ENCODE peak calls at places on chromosomes 16 and 17, in four cellular contexts. One of them, this sample, is unnamed.

GRCh38 chr16:10576390-10577304 is 3.8 kb downstream of the EMP2 start:
- DNase-seq in NCI-H82: no peak
- DNase-seq in HS-5: no peak
- DNase-seq in endothelial cell: no peak
- DNase-seq in this sample: no peak

GRCh38 chr16:86157616-86158247 is 258.8 kb downstream of the IRF8 start:
- DNase-seq in endothelial cell: no peak
- DNase-seq in HS-5: no peak
- DNase-seq in NCI-H82: peak
- DNase-seq in this sample: no peak

GRCh38 chr17:9473716-9474115 is 101.9 kb downstream of the STX8 start:
- DNase-seq in NCI-H82: no peak
- DNase-seq in HS-5: peak
- DNase-seq in endothelial cell: no peak
- DNase-seq in this sample: no peak

GRCh38 chr17:42221886-42222745 is 27.8 kb upstream of the GHDC start:
- DNase-seq in NCI-H82: peak
- DNase-seq in endothelial cell: peak
- DNase-seq in HS-5: no peak
- DNase-seq in this sample: peak

GRCh38 chr17:30950669-30951399 is 20.0 kb upstream of the RNF135 start:
- DNase-seq in HS-5: no peak
- DNase-seq in NCI-H82: peak
- DNase-seq in endothelial cell: no peak
- DNase-seq in this sample: no peak

GRCh38 chr17:41486316-41486715 is 3.4 kb downstream of the KRT36 start:
- DNase-seq in NCI-H82: no peak
- DNase-seq in HS-5: no peak
- DNase-seq in endothelial cell: no peak
- DNase-seq in this sample: no peak

GRCh38 chr16:7313170-7313569 is 19.5 kb upstream of the RBFOX1 start:
- DNase-seq in NCI-H82: peak
- DNase-seq in endothelial cell: peak
- DNase-seq in HS-5: no peak
- DNase-seq in this sample: no peak

GRCh38 chr17:5241861-5242671 is 7.4 kb upstream of the SCIMP start:
- DNase-seq in HS-5: no peak
- DNase-seq in endothelial cell: no peak
- DNase-seq in NCI-H82: no peak
- DNase-seq in this sample: no peak

GRCh38 chr17:79943354-79944241 is 92.1 kb downstream of the TBC1D16 start:
- DNase-seq in HS-5: no peak
- DNase-seq in endothelial cell: no peak
- DNase-seq in NCI-H82: no peak
- DNase-seq in this sample: no peak

GRCh38 chr16:86577314-86577971 is 906 bp upstream of the FOXL1 start:
- DNase-seq in NCI-H82: no peak
- DNase-seq in HS-5: no peak
- DNase-seq in endothelial cell: no peak
- DNase-seq in this sample: no peak

GRCh38 chr17:15377200-15377599 is 35.8 kb upstream of the TEKT3 start:
- DNase-seq in endothelial cell: no peak
- DNase-seq in HS-5: no peak
- DNase-seq in NCI-H82: no peak
- DNase-seq in this sample: no peak

GRCh38 chr17:77480509-77481215 is 339.9 kb downstream of the SEC14L1 start:
- DNase-seq in HS-5: no peak
- DNase-seq in NCI-H82: no peak
- DNase-seq in endothelial cell: no peak
- DNase-seq in this sample: no peak

GRCh38 chr17:11461993-11462548 is 136.2 kb upstream of the DNAH9 start:
- DNase-seq in endothelial cell: no peak
- DNase-seq in HS-5: no peak
- DNase-seq in NCI-H82: no peak
- DNase-seq in this sample: no peak

GRCh38 chr17:77126519-77126918 is 14.2 kb upstream of the SEC14L1 start:
- DNase-seq in HS-5: no peak
- DNase-seq in NCI-H82: no peak
- DNase-seq in endothelial cell: no peak
- DNase-seq in this sample: no peak

GRCh38 chr17:50596191-50597037 is 35.9 kb downstream of the CACNA1G start:
- DNase-seq in NCI-H82: no peak
- DNase-seq in endothelial cell: peak
- DNase-seq in HS-5: no peak
- DNase-seq in this sample: no peak

GRCh38 chr17:2904135-2904534 is 107.9 kb downstream of the RAP1GAP2 start:
- DNase-seq in endothelial cell: no peak
- DNase-seq in NCI-H82: peak
- DNase-seq in HS-5: no peak
- DNase-seq in this sample: peak

GRCh38 chr16:79943738-79944137 is 343.2 kb upstream of the MAF start:
- DNase-seq in HS-5: no peak
- DNase-seq in endothelial cell: no peak
- DNase-seq in NCI-H82: no peak
- DNase-seq in this sample: no peak

GRCh38 chr16:27529962-27530361 is 19.8 kb downstream of the GTF3C1 start:
- DNase-seq in NCI-H82: peak
- DNase-seq in endothelial cell: no peak
- DNase-seq in HS-5: peak
- DNase-seq in this sample: no peak

GRCh38 chr17:77253611-77254051 is 112.9 kb downstream of the SEC14L1 start:
- DNase-seq in HS-5: no peak
- DNase-seq in endothelial cell: no peak
- DNase-seq in NCI-H82: peak
- DNase-seq in this sample: no peak

GRCh38 chr17:30393911-30394867 is 15.5 kb downstream of the CPD start:
- DNase-seq in endothelial cell: no peak
- DNase-seq in HS-5: no peak
- DNase-seq in NCI-H82: peak
- DNase-seq in this sample: no peak

GRCh38 chr17:15446036-15446435 is 21.4 kb downstream of the CDRT4 start:
- DNase-seq in endothelial cell: no peak
- DNase-seq in NCI-H82: no peak
- DNase-seq in HS-5: no peak
- DNase-seq in this sample: no peak

GRCh38 chr17:35082073-35082657 is 18.7 kb upstream of the RFFL start:
- DNase-seq in NCI-H82: peak
- DNase-seq in endothelial cell: no peak
- DNase-seq in HS-5: peak
- DNase-seq in this sample: no peak

GRCh38 chr16:85396879-85397871 is 215.9 kb upstream of the GSE1 start:
- DNase-seq in NCI-H82: peak
- DNase-seq in HS-5: no peak
- DNase-seq in endothelial cell: no peak
- DNase-seq in this sample: no peak

GRCh38 chr17:1231456-1231855 is 38.8 kb upstream of the BHLHA9 start:
- DNase-seq in endothelial cell: no peak
- DNase-seq in NCI-H82: no peak
- DNase-seq in HS-5: no peak
- DNase-seq in this sample: no peak

GRCh38 chr17:63406689-63407330 is 39.3 kb downstream of the CYB561 start:
- DNase-seq in NCI-H82: peak
- DNase-seq in HS-5: peak
- DNase-seq in endothelial cell: peak
- DNase-seq in this sample: peak

This sample was measured in neuronal stem cell.